ENCODE peak calls at places on chromosomes 13 and 19, in five cellular contexts. T is fibroblast of lung, M is MCF 10A, C is natural killer cell, F is psoas muscle. V is an unnamed sample.
A peak's percentile ranks its signal among the peaks of the same experiment; 100 is the strongest.

GRCh38 chr13:107669356-107669755 is 546.0 kb downstream of the LIG4 start:
- DNase-seq in M (no peak), C (no peak), T (no peak), F (no peak), V (no peak)

GRCh38 chr19:1172353-1173159 is 1.5 kb downstream of the SBNO2 start:
- DNase-seq in F (peak; percentile 85), C (no peak), T (peak; percentile 54), M (peak; percentile 83), V (no peak)

GRCh38 chr13:106961219-106961618 is 393.3 kb upstream of the ARGLU1 start:
- DNase-seq in F (no peak), M (no peak), C (no peak), T (no peak), V (no peak)

GRCh38 chr13:44238011-44238421 is 135.6 kb upstream of the SERP2 start:
- DNase-seq in F (no peak), M (no peak), T (peak; percentile 81), C (no peak), V (no peak)

GRCh38 chr13:102911336-102911735 is 65.5 kb downstream of the ERCC5 start:
- DNase-seq in M (peak; percentile 87), F (no peak), T (no peak), C (no peak), V (no peak)

GRCh38 chr13:102017248-102017647 is 384.6 kb downstream of the FGF14 start:
- DNase-seq in M (no peak), C (no peak), F (no peak), T (no peak), V (no peak)

GRCh38 chr19:1855040-1855827 is 7.0 kb upstream of the REXO1 start:
- DNase-seq in C (peak; percentile 77), M (peak; percentile 92), T (peak; percentile 91), F (peak; percentile 91), V (peak; percentile 62)

GRCh38 chr19:48308695-48309586 is 16.4 kb upstream of the EMP3 start:
- DNase-seq in T (no peak), F (no peak), M (no peak), C (no peak), V (no peak)

GRCh38 chr13:62837895-62838294 is 1422.2 kb upstream of the PCDH20 start:
- DNase-seq in C (no peak), F (no peak), M (peak; percentile 36), T (peak; percentile 75), V (no peak)

GRCh38 chr19:15328312-15328711 is 4.0 kb downstream of the BRD4 start:
- DNase-seq in C (no peak), T (no peak), F (no peak), M (no peak), V (no peak)

GRCh38 chr13:113981611-113982295 is 7.9 kb upstream of the C13orf46 start:
- DNase-seq in C (no peak), F (peak; percentile 38), T (no peak), M (no peak), V (peak; percentile 13)

GRCh38 chr13:25276748-25277147 is 10.5 kb downstream of the MTMR6 start:
- DNase-seq in F (no peak), T (peak; percentile 2), C (no peak), M (peak; percentile 54), V (no peak)

GRCh38 chr13:27171244-27171829 is at the start of gene USP12:
- DNase-seq in F (no peak), T (peak; percentile 16), C (no peak), M (no peak), V (peak; percentile 57)

GRCh38 chr19:12757544-12758274 is 6.1 kb downstream of the BEST2 start:
- DNase-seq in F (peak; percentile 85), C (peak; percentile 70), M (peak; percentile 72), T (peak; percentile 70), V (peak; percentile 69)

GRCh38 chr19:38952395-38953165 is 21.8 kb downstream of the MRPS12 start:
- DNase-seq in T (no peak), M (peak; percentile 60), F (no peak), C (no peak), V (no peak)

GRCh38 chr19:2542341-2543069 is 66.6 kb downstream of the GADD45B start:
- DNase-seq in C (no peak), F (no peak), T (peak; percentile 79), M (peak; percentile 39), V (no peak)

GRCh38 chr13:50991624-50992610 is 82.3 kb downstream of the RNASEH2B start:
- DNase-seq in T (no peak), M (no peak), F (peak; percentile 27), C (no peak), V (no peak)

GRCh38 chr19:39212377-39212742 is 8.3 kb upstream of the SYCN start:
- DNase-seq in T (peak; percentile 11), M (peak; percentile 34), C (peak; percentile 51), F (no peak), V (no peak)

GRCh38 chr13:97322740-97323342 is 100.7 kb downstream of the MBNL2 start:
- DNase-seq in T (peak; percentile 63), M (no peak), C (no peak), F (no peak), V (no peak)

DNA sequence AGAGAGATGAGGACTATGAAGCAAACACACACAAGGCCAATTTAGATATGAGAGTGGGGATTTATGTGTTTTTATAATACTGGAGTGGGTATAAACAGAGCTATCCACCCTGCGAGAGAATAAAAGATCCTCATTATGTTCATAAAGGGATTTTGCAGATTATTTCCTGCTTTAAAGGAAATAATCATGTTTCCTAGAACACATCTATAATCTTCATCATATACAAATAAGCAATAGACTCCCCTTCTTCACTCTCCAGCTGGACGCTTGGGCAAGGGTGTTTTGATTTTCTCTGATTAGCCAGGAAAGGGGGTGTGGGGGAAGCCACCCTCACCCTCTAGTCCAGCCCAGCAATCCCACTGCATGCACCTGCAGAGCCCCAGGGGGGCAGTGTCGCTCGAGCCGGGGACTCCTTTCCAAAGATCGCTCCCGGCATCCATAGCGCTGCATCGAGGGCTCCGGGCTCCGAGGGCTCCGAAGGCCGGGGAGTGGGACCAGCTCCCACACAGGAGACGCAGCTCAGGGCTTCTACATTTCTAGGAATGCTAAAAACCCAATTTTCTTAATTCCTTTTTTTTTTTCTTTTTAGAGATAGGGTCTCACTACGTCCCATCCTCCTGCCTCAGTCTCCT is 38.6 kb downstream of the LATS2 start:
- DNase-seq in M (no peak), F (no peak), C (no peak), T (no peak), V (no peak)
- TF ChIP-seq CTCF in M (no peak), F (no peak), C (no peak), T (no peak), V (no peak)

GRCh38 chr19:20339444-20339843 is 172.4 kb downstream of the ZNF486 start:
- DNase-seq in F (no peak), T (no peak), C (no peak), M (no peak), V (no peak)
- TF ChIP-seq CTCF in F (no peak), T (no peak), C (no peak), M (no peak), V (no peak)

GRCh38 chr19:4589579-4590410 is 30.3 kb upstream of the SEMA6B start:
- DNase-seq in M (no peak), T (no peak), C (no peak), F (no peak), V (no peak)
- TF ChIP-seq CTCF in M (peak; percentile 32), T (peak; percentile 52), C (no peak), F (peak; percentile 29), V (no peak)

GRCh38 chr19:10555613-10555979 is 10.2 kb downstream of the KRI1 start:
- DNase-seq in M (no peak), C (no peak), F (no peak), T (no peak), V (no peak)

GRCh38 chr19:10552596-10553053 is 8.9 kb downstream of the ATG4D start:
- DNase-seq in M (peak; percentile 23), T (peak; percentile 17), F (no peak), C (peak; percentile 27), V (no peak)

GRCh38 chr19:10553943-10554381 is 10.3 kb downstream of the ATG4D start:
- DNase-seq in M (no peak), F (peak; percentile 58), C (peak; percentile 56), T (no peak), V (peak; percentile 44)

GRCh38 chr19:10553087-10553667 is 9.5 kb downstream of the ATG4D start:
- DNase-seq in C (peak; percentile 35), M (no peak), F (peak; percentile 51), T (no peak), V (no peak)

GRCh38 chr19:10554760-10555612 is 10.8 kb downstream of the KRI1 start:
- DNase-seq in F (peak; percentile 46), C (no peak), M (no peak), T (no peak), V (no peak)
- TF ChIP-seq CTCF in F (no peak), C (no peak), M (no peak), T (no peak), V (no peak)

DNA sequence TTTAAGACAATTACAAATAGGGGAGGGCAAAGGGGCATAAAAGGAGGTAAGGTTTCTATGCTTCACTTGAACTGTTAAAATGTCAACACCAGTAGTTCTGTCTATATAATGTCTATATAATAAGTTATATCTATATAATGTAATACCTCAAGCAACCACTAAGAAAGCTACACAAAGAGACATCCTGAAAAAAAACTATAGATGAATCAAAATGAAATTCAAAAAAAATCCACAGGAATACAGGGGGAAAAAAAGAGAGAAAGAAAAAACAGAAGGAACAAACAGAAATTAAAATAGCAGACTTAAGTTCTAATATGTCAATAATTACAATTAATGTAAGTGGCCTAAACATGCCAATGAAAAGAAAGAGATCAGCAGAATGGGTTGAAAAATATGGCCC is 186.0 kb downstream of the KCTD15 start:
- DNase-seq in C (no peak), T (no peak), F (no peak), M (no peak), V (no peak)
- TF ChIP-seq CTCF in C (no peak), T (no peak), F (no peak), M (no peak), V (no peak)

GRCh38 chr19:45200614-45201013 is 22.0 kb downstream of the BLOC1S3 start:
- DNase-seq in C (no peak), T (peak; percentile 56), M (peak; percentile 55), F (no peak), V (no peak)
- TF ChIP-seq CTCF in C (no peak), T (peak; percentile 35), M (peak; percentile 18), F (peak; percentile 38), V (no peak)

GRCh38 chr13:22256111-22256639 is 585.3 kb downstream of the FGF9 start:
- DNase-seq in C (no peak), T (no peak), F (no peak), M (no peak), V (no peak)
- TF ChIP-seq CTCF in C (no peak), T (peak; percentile 13), F (no peak), M (no peak), V (no peak)